ENCODE peak calls at places on chromosomes 2 and 18, in four cellular contexts. N is lung; Q is lower lobe of right lung; W is stimulated activated CD4-positive, alpha-beta T cell treated with anti-CD3 and anti-CD28 coated beads, Interleukin-15, amount 100 ng/mL, for 1 hour. U is an unnamed sample.

GRCh38 chr2:191499874-191500565 is 177.9 kb upstream of the NABP1 start:
- DNase-seq in Q (no peak), N (no peak), W (no peak), U (no peak)

GRCh38 chr18:21672868-21673267 is 31.7 kb downstream of the ABHD3 start:
- DNase-seq in Q (no peak), W (no peak), N (no peak), U (peak; percentile 68)

GRCh38 chr2:240627736-240628506 is 2.6 kb downstream of the GPR35 start:
- DNase-seq in W (no peak), N (no peak), Q (no peak), U (no peak)

GRCh38 chr2:72533767-72534166 is 292.1 kb downstream of the EXOC6B start:
- DNase-seq in W (no peak), N (no peak), Q (no peak), U (no peak)

GRCh38 chr2:97735161-97735561 is 21.8 kb downstream of the ZAP70 start:
- DNase-seq in W (no peak), N (no peak), Q (no peak), U (no peak)

GRCh38 chr18:49020621-49021021 is 69.9 kb upstream of the SMAD7 start:
- DNase-seq in W (no peak), Q (no peak), N (no peak), U (no peak)

GRCh38 chr2:84846732-84847131 is 34.2 kb downstream of the TRABD2A start:
- DNase-seq in N (no peak), Q (no peak), W (no peak), U (no peak)

GRCh38 chr2:10346929-10347558 is 44.3 kb downstream of the HPCAL1 start:
- DNase-seq in W (no peak), N (no peak), Q (peak; percentile 41), U (no peak)

GRCh38 chr18:37986665-37987064 is 421.1 kb upstream of the CELF4 start:
- DNase-seq in W (no peak), N (no peak), Q (no peak), U (no peak)

GRCh38 chr2:74099835-74100234 is 47.9 kb downstream of the BOLA3 start:
- DNase-seq in Q (peak; percentile 75), N (peak; percentile 62), W (no peak), U (peak; percentile 59)

GRCh38 chr18:35029103-35029502 is 12.1 kb upstream of the MAPRE2 start:
- DNase-seq in Q (peak; percentile 38), W (no peak), N (no peak), U (no peak)

GRCh38 chr18:55982992-55983391 is 395.0 kb upstream of the TCF4 start:
- DNase-seq in W (no peak), Q (no peak), N (no peak), U (no peak)

GRCh38 chr18:71665131-71665530 is 879.0 kb downstream of the CBLN2 start:
- DNase-seq in N (no peak), W (no peak), Q (no peak), U (peak; percentile 20)

GRCh38 chr18:13267517-13267916 is 49.0 kb downstream of the LDLRAD4 start:
- DNase-seq in N (no peak), W (no peak), Q (no peak), U (no peak)